ENCODE peak calls at places on chromosomes 4 and X, in nine cellular contexts. H is amniotic stem cell; C is HFFc6; M is activated gamma-delta T cell treated with anti-CD3 and anti-CD28 coated beads, Interleukin-2, amount 50 U/mL, for 16 hours; B is brain microvascular endothelial cell; D is effector CD4-positive, alpha-beta T cell; N is iPS-NIHi11; T is AG09309; Q is BJ. L is an unnamed sample.

GRCh38 chr4:47669946-47670345 is 167.9 kb downstream of the CORIN start:
- DNase-seq in H (no peak), D (no peak), C (no peak), T (no peak), N (no peak), B (peak; percentile 58), M (no peak), Q (no peak), L (no peak)

GRCh38 chrX:14927391-14927790 is 54.2 kb downstream of the MOSPD2 start:
- DNase-seq in D (no peak), C (peak; percentile 54), N (no peak), H (no peak), B (no peak), T (no peak), Q (peak; percentile 23), M (no peak), L (no peak)

GRCh38 chrX:1392376-1393130 is 640 bp upstream of the SLC25A6 start:
- DNase-seq in C (peak; percentile 37), Q (no peak), D (no peak), N (peak; percentile 55), B (peak; percentile 40), M (no peak), H (no peak), T (peak; percentile 14), L (peak; percentile 16)

GRCh38 chr4:153084249-153084648 is 120.0 kb upstream of the TRIM2 start:
- DNase-seq in H (no peak), M (no peak), C (no peak), N (no peak), D (no peak), Q (no peak), T (no peak), B (no peak), L (no peak)

GRCh38 chr4:1356181-1356998 is 9.4 kb downstream of the UVSSA start:
- DNase-seq in D (peak; percentile 24), H (peak; percentile 5), B (peak; percentile 41), N (peak; percentile 86), Q (no peak), T (no peak), M (no peak), C (no peak), L (no peak)

GRCh38 chr4:170007113-170007512 is 19.1 kb downstream of the MFAP3L start:
- DNase-seq in N (no peak), C (no peak), M (no peak), D (no peak), B (no peak), Q (no peak), T (no peak), H (no peak), L (no peak)

GRCh38 chr4:170888660-170889059 is 798.9 kb upstream of the AADAT start:
- DNase-seq in D (no peak), Q (no peak), B (no peak), T (no peak), C (no peak), M (no peak), N (no peak), H (no peak), L (no peak)

GRCh38 chr4:69881173-69881773 is 21.3 kb upstream of the SULT1E1 start:
- DNase-seq in T (no peak), D (peak; percentile 3), N (peak; percentile 55), B (peak; percentile 46), Q (no peak), H (peak; percentile 20), M (no peak), C (no peak), L (no peak)

GRCh38 chr4:103111598-103111997 is 12.0 kb upstream of the BDH2 start:
- DNase-seq in Q (no peak), D (no peak), B (no peak), N (no peak), T (no peak), C (no peak), H (no peak), M (no peak), L (no peak)

GRCh38 chr4:155403886-155404285 is 27.1 kb upstream of the MAP9 start:
- DNase-seq in T (peak; percentile 14), H (no peak), M (no peak), C (peak; percentile 62), Q (no peak), D (no peak), B (peak; percentile 11), N (peak; percentile 11), L (peak; percentile 7)

GRCh38 chr4:113292371-113293042 is 243.1 kb downstream of the ANK2 start:
- DNase-seq in Q (no peak), B (no peak), D (no peak), H (no peak), T (no peak), M (no peak), N (peak; percentile 70), C (no peak), L (no peak)

GRCh38 chr4:169351860-169352259 is 81.1 kb upstream of the SH3RF1 start:
- DNase-seq in T (no peak), H (no peak), M (no peak), B (no peak), N (no peak), D (no peak), C (no peak), Q (no peak), L (no peak)

GRCh38 chr4:48651869-48652447 is 128.1 kb downstream of the FRYL start:
- DNase-seq in B (no peak), T (peak; percentile 48), N (no peak), D (no peak), M (no peak), H (no peak), C (peak; percentile 45), Q (peak; percentile 54), L (no peak)

GRCh38 chr4:186068581-186069402 is at the start of gene TLR3:
- DNase-seq in T (no peak), H (no peak), B (peak; percentile 20), N (no peak), D (no peak), C (peak; percentile 5), M (no peak), Q (no peak), L (no peak)

GRCh38 chr4:113457886-113458285 is 303.7 kb downstream of the CAMK2D start:
- DNase-seq in M (no peak), B (no peak), T (no peak), C (no peak), H (no peak), N (no peak), Q (no peak), D (no peak), L (no peak)

GRCh38 chr4:131091896-131092295 is 1995.9 kb downstream of the C4orf33 start:
- DNase-seq in N (peak; percentile 8), D (no peak), M (no peak), C (peak; percentile 57), B (no peak), Q (no peak), H (peak; percentile 44), T (no peak), L (no peak)

GRCh38 chr4:37383579-37384229 is 139.2 kb downstream of the NWD2 start:
- DNase-seq in T (no peak), Q (no peak), C (peak; percentile 22), N (peak; percentile 67), H (no peak), D (no peak), B (peak; percentile 11), M (no peak), L (no peak)

GRCh38 chr4:7398104-7398423 is 36.7 kb downstream of the PSAPL1 start:
- DNase-seq in N (no peak), C (no peak), M (no peak), H (no peak), Q (no peak), T (no peak), D (no peak), B (peak; percentile 9), L (no peak)